ENCODE peak calls at places on chromosomes 1 and 21, in eight cellular contexts. S is C1 segment of cervical spinal cord; D is colonic mucosa; Q is putamen; K is stimulated activated CD4-positive, alpha-beta T cell treated with anti-CD3 and anti-CD28 coated beads, TNF-alpha, amount 100 ng/mL, for 48 hours; R is fibroblast of gingiva; L is AG04450; C is psoas muscle. T is an unnamed sample.

GRCh38 chr1:203463469-203464062 is 12.0 kb upstream of the PRELP start:
- DNase-seq in S (no peak), D (no peak), Q (no peak), K (no peak), R (peak), L (no peak), C (no peak), T (peak)

GRCh38 chr1:83626603-83627002 is 372.3 kb downstream of the TTLL7 start:
- DNase-seq in S (no peak), D (no peak), Q (no peak), K (no peak), R (no peak), L (no peak), C (no peak), T (no peak)

GRCh38 chr1:239816090-239816812 is 275.4 kb upstream of the FMN2 start:
- DNase-seq in S (no peak), D (peak), Q (no peak), K (no peak), R (peak), L (peak), C (no peak), T (peak)

GRCh38 chr1:205580140-205580922 is 51.5 kb downstream of the ELK4 start:
- DNase-seq in S (no peak), D (peak), Q (no peak), K (no peak), R (no peak), L (no peak), C (no peak), T (no peak)

GRCh38 chr1:54272772-54273091 is 72.8 kb downstream of the MRPL37 start:
- DNase-seq in S (no peak), D (no peak), Q (no peak), K (no peak), R (no peak), L (no peak), C (no peak), T (no peak)

GRCh38 chr1:168257397-168257796 is 23.3 kb upstream of the TBX19 start:
- DNase-seq in S (no peak), D (no peak), Q (no peak), K (no peak), R (no peak), L (no peak), C (no peak), T (no peak)

GRCh38 chr1:202376247-202376646 is 27.7 kb downstream of the PPP1R12B start:
- DNase-seq in S (no peak), D (no peak), Q (no peak), K (no peak), R (peak), L (no peak), C (no peak), T (peak)

GRCh38 chr1:199778324-199778955 is 249.1 kb upstream of the NR5A2 start:
- DNase-seq in S (no peak), D (peak), Q (no peak), K (no peak), R (no peak), L (no peak), C (no peak), T (no peak)

GRCh38 chr1:62426794-62427193 is 10.1 kb upstream of the USP1 start:
- DNase-seq in S (no peak), D (no peak), Q (no peak), K (no peak), R (no peak), L (no peak), C (no peak), T (no peak)

GRCh38 chr1:21234779-21235178 is 55.5 kb downstream of the ECE1 start:
- DNase-seq in S (no peak), D (no peak), Q (no peak), K (no peak), R (peak), L (no peak), C (no peak), T (peak)

GRCh38 chr1:32612189-32612881 is 38.0 kb downstream of the ZBTB8OS start:
- DNase-seq in S (peak), D (peak), Q (peak), K (peak), R (peak), L (no peak), C (peak), T (peak)

GRCh38 chr1:20371883-20372282 is 81.2 kb downstream of the VWA5B1 start:
- DNase-seq in S (no peak), D (no peak), Q (no peak), K (no peak), R (no peak), L (no peak), C (no peak), T (no peak)

GRCh38 chr1:15802234-15802965 is 5.0 kb downstream of the UQCRHL start:
- DNase-seq in S (no peak), D (no peak), Q (no peak), K (no peak), R (no peak), L (no peak), C (no peak), T (peak)

GRCh38 chr1:177278626-177279390 is 108.0 kb downstream of the BRINP2 start:
- DNase-seq in S (no peak), D (no peak), Q (no peak), K (no peak), R (no peak), L (no peak), C (no peak), T (no peak)

GRCh38 chr1:76944942-76945341 is 77.7 kb downstream of the ST6GALNAC5 start:
- DNase-seq in S (no peak), D (no peak), Q (no peak), K (no peak), R (no peak), L (no peak), C (no peak), T (no peak)

GRCh38 chr1:161139765-161140164 is 7.3 kb upstream of the DEDD start:
- DNase-seq in S (no peak), D (peak), Q (no peak), K (no peak), R (peak), L (no peak), C (no peak), T (peak)

GRCh38 chr1:219544163-219544846 is 68.6 kb downstream of the ZC3H11B start:
- DNase-seq in S (no peak), D (no peak), Q (no peak), K (no peak), R (peak), L (no peak), C (no peak), T (no peak)

GRCh38 chr1:240687820-240688219 is 75.9 kb upstream of the GREM2 start:
- DNase-seq in S (no peak), D (no peak), Q (no peak), K (no peak), R (no peak), L (no peak), C (no peak), T (no peak)

GRCh38 chr1:19204665-19205266 is 5.3 kb downstream of the UBR4 start:
- DNase-seq in S (no peak), D (no peak), Q (no peak), K (no peak), R (no peak), L (no peak), C (no peak), T (no peak)

GRCh38 chr1:94012686-94013330 is 103.6 kb upstream of the GCLM start:
- DNase-seq in S (no peak), D (no peak), Q (no peak), K (no peak), R (no peak), L (no peak), C (no peak), T (no peak)

GRCh38 chr21:43864806-43865470 is at the start of gene AGPAT3:
- DNase-seq in S (no peak), D (no peak), Q (no peak), K (peak), R (no peak), L (no peak), C (no peak), T (peak)

GRCh38 chr1:170520601-170521000 is 11.4 kb upstream of the GORAB start:
- DNase-seq in S (no peak), D (no peak), Q (no peak), K (no peak), R (no peak), L (no peak), C (no peak), T (peak)

GRCh38 chr1:113579256-113580018 is 179.8 kb downstream of the PHTF1 start:
- DNase-seq in S (no peak), D (no peak), Q (no peak), K (no peak), R (peak), L (no peak), C (no peak), T (peak)

GRCh38 chr1:98103617-98104284 is 182.9 kb upstream of the DPYD start:
- DNase-seq in S (no peak), D (no peak), Q (no peak), K (no peak), R (no peak), L (no peak), C (no peak), T (peak)